ENCODE peak calls at places on chromosome 15, in four cellular contexts. One of them, this sample, is unnamed.

GRCh38 chr15:85407421-85408269 is 27.2 kb downstream of the AKAP13 start:
- DNase-seq in HepG2: peak
- DNase-seq in SK-N-SH: no peak
- DNase-seq in GM12878: no peak
- DNase-seq in this sample: peak

GRCh38 chr15:25890532-25890931 is 27.4 kb upstream of the ATP10A start:
- DNase-seq in HepG2: no peak
- DNase-seq in SK-N-SH: no peak
- DNase-seq in GM12878: no peak
- DNase-seq in this sample: no peak

GRCh38 chr15:38650936-38651327 is 86.3 kb upstream of the RASGRP1 start:
- DNase-seq in HepG2: no peak
- DNase-seq in SK-N-SH: no peak
- DNase-seq in GM12878: no peak
- DNase-seq in this sample: no peak

GRCh38 chr15:85155857-85156256 is 174.2 kb downstream of the PDE8A start:
- DNase-seq in HepG2: no peak
- DNase-seq in SK-N-SH: no peak
- DNase-seq in GM12878: no peak
- DNase-seq in this sample: no peak

GRCh38 chr15:48090115-48090514 is 30.7 kb upstream of the SLC24A5 start:
- DNase-seq in HepG2: no peak
- DNase-seq in SK-N-SH: no peak
- DNase-seq in GM12878: no peak
- DNase-seq in this sample: no peak

GRCh38 chr15:40192942-40193341 is 32.1 kb downstream of the BUB1B start:
- DNase-seq in HepG2: no peak
- DNase-seq in SK-N-SH: no peak
- DNase-seq in GM12878: no peak
- DNase-seq in this sample: no peak

GRCh38 chr15:84824260-84824690 is 7.1 kb downstream of the ALPK3 start:
- DNase-seq in HepG2: peak
- DNase-seq in SK-N-SH: no peak
- DNase-seq in GM12878: no peak
- DNase-seq in this sample: no peak

GRCh38 chr15:83775738-83776137 is 121.8 kb downstream of the ADAMTSL3 start:
- DNase-seq in HepG2: no peak
- DNase-seq in SK-N-SH: no peak
- DNase-seq in GM12878: no peak
- DNase-seq in this sample: no peak

GRCh38 chr15:40927497-40928346 is 1.4 kb upstream of the DLL4 start:
- DNase-seq in HepG2: no peak
- DNase-seq in SK-N-SH: peak
- DNase-seq in GM12878: no peak
- DNase-seq in this sample: no peak

GRCh38 chr15:100115711-100116090 is 226.1 kb downstream of the ADAMTS17 start:
- DNase-seq in HepG2: no peak
- DNase-seq in SK-N-SH: no peak
- DNase-seq in GM12878: no peak
- DNase-seq in this sample: no peak

GRCh38 chr15:85421116-85421925 is 40.9 kb downstream of the AKAP13 start:
- DNase-seq in HepG2: no peak
- DNase-seq in SK-N-SH: no peak
- DNase-seq in GM12878: no peak
- DNase-seq in this sample: no peak

GRCh38 chr15:69094124-69095030 is 66.1 kb upstream of the GLCE start:
- DNase-seq in HepG2: no peak
- DNase-seq in SK-N-SH: peak
- DNase-seq in GM12878: no peak
- DNase-seq in this sample: no peak

DNA sequence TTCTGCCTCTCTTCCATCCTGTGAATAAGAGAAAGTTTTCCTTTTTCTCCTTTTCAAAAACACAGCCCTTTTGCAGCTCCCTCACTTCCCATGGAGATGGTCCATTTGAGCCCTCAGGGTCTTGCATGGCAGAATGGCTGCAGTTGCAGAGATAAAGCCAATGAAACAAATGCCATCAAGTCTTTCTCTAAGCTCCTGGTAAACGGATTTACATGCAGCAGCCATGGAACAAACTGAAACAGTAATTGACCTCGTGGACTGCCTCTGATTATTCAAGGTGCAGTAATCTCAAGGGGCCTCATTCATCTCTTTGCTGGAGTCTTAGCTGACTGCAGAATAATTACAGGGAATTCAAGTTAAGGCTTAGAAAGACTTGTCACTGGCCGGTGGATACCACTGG is 125.1 kb downstream of the SQOR start:
- DNase-seq in HepG2: no peak
- DNase-seq in SK-N-SH: no peak
- DNase-seq in GM12878: no peak
- DNase-seq in this sample: no peak
- TF ChIP-seq PBX3 in HepG2: no peak
- TF ChIP-seq PBX3 in SK-N-SH: no peak
- TF ChIP-seq PBX3 in GM12878: no peak
- TF ChIP-seq PBX3 in this sample: no peak

GRCh38 chr15:70429323-70429722 is 331.6 kb upstream of the TLE3 start:
- DNase-seq in HepG2: no peak
- DNase-seq in SK-N-SH: no peak
- DNase-seq in GM12878: no peak
- DNase-seq in this sample: no peak

GRCh38 chr15:70431854-70432253 is 331.5 kb downstream of the UACA start:
- DNase-seq in HepG2: no peak
- DNase-seq in SK-N-SH: no peak
- DNase-seq in GM12878: no peak
- DNase-seq in this sample: no peak

GRCh38 chr15:70428211-70428822 is 330.6 kb upstream of the TLE3 start:
- DNase-seq in HepG2: no peak
- DNase-seq in SK-N-SH: no peak
- DNase-seq in GM12878: no peak
- DNase-seq in this sample: no peak

GRCh38 chr15:70427531-70428120 is 329.9 kb upstream of the TLE3 start:
- DNase-seq in HepG2: no peak
- DNase-seq in SK-N-SH: no peak
- DNase-seq in GM12878: no peak
- DNase-seq in this sample: no peak

GRCh38 chr15:70430029-70430428 is 332.3 kb upstream of the TLE3 start:
- DNase-seq in HepG2: no peak
- DNase-seq in SK-N-SH: no peak
- DNase-seq in GM12878: no peak
- DNase-seq in this sample: peak
- TF ChIP-seq MAX in HepG2: no peak
- TF ChIP-seq MAX in SK-N-SH: no peak
- TF ChIP-seq MAX in GM12878: no peak
- TF ChIP-seq MAX in this sample: no peak

GRCh38 chr15:73317651-73318462 is 50.9 kb downstream of the HCN4 start:
- DNase-seq in HepG2: no peak
- DNase-seq in SK-N-SH: peak
- DNase-seq in GM12878: no peak
- DNase-seq in this sample: no peak
- TF ChIP-seq PBX3 in HepG2: no peak
- TF ChIP-seq PBX3 in SK-N-SH: no peak
- TF ChIP-seq PBX3 in GM12878: no peak
- TF ChIP-seq PBX3 in this sample: no peak

DNA sequence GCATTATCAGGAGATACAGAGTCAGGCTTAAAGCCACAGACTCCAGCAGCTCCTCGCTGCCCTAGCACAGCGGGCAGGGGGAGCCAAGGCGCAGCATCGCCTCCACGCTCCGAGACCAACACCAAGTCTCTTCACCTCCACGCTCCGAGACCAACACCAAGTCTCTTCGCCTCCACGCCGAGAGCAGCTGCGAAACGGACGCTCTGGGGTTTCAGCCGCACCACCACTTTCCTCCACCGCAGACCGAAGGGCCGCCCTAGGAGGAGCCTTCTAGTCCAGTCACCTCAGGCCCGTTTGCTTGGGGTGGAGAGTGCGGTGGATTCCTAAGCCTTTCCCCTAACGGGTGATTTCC is 678 bp downstream of the DMXL2 start:
- DNase-seq in HepG2: peak
- DNase-seq in SK-N-SH: peak
- DNase-seq in GM12878: no peak
- DNase-seq in this sample: peak
- TF ChIP-seq MAX in HepG2: no peak
- TF ChIP-seq MAX in SK-N-SH: peak
- TF ChIP-seq MAX in GM12878: no peak
- TF ChIP-seq MAX in this sample: no peak

GRCh38 chr15:66390670-66391069 is 4.0 kb downstream of the MAP2K1 start:
- DNase-seq in HepG2: no peak
- DNase-seq in SK-N-SH: no peak
- DNase-seq in GM12878: peak
- DNase-seq in this sample: no peak

GRCh38 chr15:66388576-66388975 is 1.9 kb downstream of the MAP2K1 start:
- DNase-seq in HepG2: no peak
- DNase-seq in SK-N-SH: no peak
- DNase-seq in GM12878: no peak
- DNase-seq in this sample: no peak

GRCh38 chr15:66388057-66388363 is 1.3 kb downstream of the MAP2K1 start:
- DNase-seq in HepG2: no peak
- DNase-seq in SK-N-SH: no peak
- DNase-seq in GM12878: no peak
- DNase-seq in this sample: no peak

GRCh38 chr15:66389859-66390382 is 3.2 kb downstream of the MAP2K1 start:
- DNase-seq in HepG2: no peak
- DNase-seq in SK-N-SH: no peak
- DNase-seq in GM12878: no peak
- DNase-seq in this sample: no peak

DNA sequence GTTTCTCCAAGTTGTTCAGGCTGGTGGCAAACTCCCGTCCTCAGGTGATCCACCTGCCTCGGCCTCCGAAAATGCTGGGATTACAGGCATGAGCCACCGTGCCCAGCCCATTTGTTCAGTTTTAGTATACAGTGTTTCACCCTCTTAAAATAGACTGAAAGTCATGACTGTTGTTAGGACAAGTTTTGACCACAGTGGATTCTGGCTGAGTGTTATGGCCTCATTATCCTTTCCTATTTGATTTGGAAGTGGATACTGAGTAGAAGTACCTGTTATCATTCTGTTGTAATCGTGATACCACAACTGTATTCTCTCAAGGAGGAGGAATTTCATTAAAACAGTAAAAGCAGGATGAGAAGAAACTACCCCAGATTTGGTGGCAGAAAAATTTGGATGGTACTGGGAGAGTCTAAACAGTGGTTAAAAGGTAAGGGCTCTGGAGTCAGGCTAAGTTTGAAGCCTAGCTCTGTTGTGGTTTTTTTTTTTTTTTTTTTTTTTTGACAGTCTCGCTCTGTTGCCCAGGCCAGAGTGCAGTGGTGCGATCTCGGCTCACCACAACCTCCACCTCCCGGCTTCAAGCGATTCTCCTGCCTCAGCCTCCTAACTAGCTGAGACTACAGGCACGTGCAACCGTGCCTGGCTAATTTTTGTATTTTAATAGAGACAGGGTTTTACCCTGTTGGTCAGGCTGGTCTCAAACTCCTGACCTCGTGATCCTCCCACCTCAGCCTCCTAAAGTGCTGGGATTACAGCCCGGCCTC is 2.6 kb downstream of the MAP2K1 start:
- DNase-seq in HepG2: no peak
- DNase-seq in SK-N-SH: no peak
- DNase-seq in GM12878: no peak
- DNase-seq in this sample: no peak
- TF ChIP-seq PBX3 in HepG2: no peak
- TF ChIP-seq PBX3 in SK-N-SH: no peak
- TF ChIP-seq PBX3 in GM12878: no peak
- TF ChIP-seq PBX3 in this sample: no peak

This sample was measured in A549.